ENCODE peak calls at places on chromosomes 5 and 9, in nine cellular contexts. P, L, E, Y, U, R, O, Z and G are unnamed samples.
A peak's percentile ranks its signal among the peaks of the same experiment; 100 is the strongest.

GRCh38 chr5:30539004-30539634 is 654.4 kb upstream of the CDH6 start:
- DNase-seq in P (no peak), L (peak; percentile 66), E (peak; percentile 9), Y (no peak), U (no peak), R (peak; percentile 86), O (peak; percentile 12), Z (no peak), G (no peak)

GRCh38 chr9:136644593-136645342 is 17.9 kb upstream of the EGFL7 start:
- DNase-seq in P (peak; percentile 82), L (peak; percentile 91), E (peak; percentile 73), Y (peak; percentile 96), U (no peak), R (no peak), O (peak; percentile 75), Z (no peak), G (peak; percentile 86)

GRCh38 chr9:91138760-91139159 is 223.0 kb downstream of the AUH start:
- DNase-seq in P (no peak), L (no peak), E (peak; percentile 12), Y (no peak), U (peak; percentile 83), R (no peak), O (no peak), Z (no peak), G (no peak)

GRCh38 chr5:142922223-142922952 is 152.2 kb downstream of the ARHGAP26 start:
- DNase-seq in P (peak; percentile 50), L (no peak), E (no peak), Y (no peak), U (peak; percentile 56), R (no peak), O (no peak), Z (no peak), G (peak; percentile 19)

GRCh38 chr5:60945760-60946253 is 802 bp downstream of the NDUFAF2 start:
- DNase-seq in P (peak; percentile 46), L (peak; percentile 17), E (no peak), Y (no peak), U (peak; percentile 69), R (peak; percentile 47), O (no peak), Z (no peak), G (no peak)

GRCh38 chr5:124583469-124584350 is 162.7 kb downstream of the ZNF608 start:
- DNase-seq in P (no peak), L (no peak), E (peak; percentile 51), Y (no peak), U (peak; percentile 68), R (peak; percentile 86), O (no peak), Z (peak; percentile 61), G (peak; percentile 50)

GRCh38 chr5:125612356-125613149 is 810.7 kb upstream of the GRAMD2B start:
- DNase-seq in P (no peak), L (no peak), E (no peak), Y (no peak), U (no peak), R (no peak), O (peak; percentile 16), Z (no peak), G (peak; percentile 36)

GRCh38 chr9:85713897-85714296 is 27.9 kb downstream of the AGTPBP1 start:
- DNase-seq in P (no peak), L (no peak), E (no peak), Y (no peak), U (no peak), R (no peak), O (no peak), Z (no peak), G (no peak)

GRCh38 chr5:103428411-103428871 is 134.1 kb downstream of the NUDT12 start:
- DNase-seq in P (no peak), L (peak; percentile 38), E (peak; percentile 49), Y (no peak), U (peak; percentile 92), R (peak; percentile 90), O (no peak), Z (peak; percentile 78), G (peak; percentile 74)

GRCh38 chr9:92481029-92481633 is 1.2 kb downstream of the ASPN start:
- DNase-seq in P (no peak), L (no peak), E (peak; percentile 8), Y (no peak), U (peak; percentile 52), R (no peak), O (no peak), Z (no peak), G (no peak)

GRCh38 chr5:73284985-73285384 is 112.0 kb downstream of the TMEM174 start:
- DNase-seq in P (no peak), L (no peak), E (no peak), Y (no peak), U (no peak), R (no peak), O (no peak), Z (no peak), G (no peak)

GRCh38 chr5:142080248-142080647 is 28.3 kb upstream of the NDFIP1 start:
- DNase-seq in P (no peak), L (no peak), E (no peak), Y (no peak), U (no peak), R (no peak), O (no peak), Z (no peak), G (no peak)

GRCh38 chr9:80951675-80952074 is 737.7 kb downstream of the TLE1 start:
- DNase-seq in P (no peak), L (no peak), E (no peak), Y (no peak), U (no peak), R (peak; percentile 12), O (no peak), Z (no peak), G (no peak)

GRCh38 chr5:78649816-78650561 is 1.4 kb upstream of the LHFPL2 start:
- DNase-seq in P (peak; percentile 32), L (no peak), E (no peak), Y (no peak), U (peak; percentile 83), R (peak; percentile 53), O (no peak), Z (no peak), G (no peak)

GRCh38 chr9:95750725-95751644 is 124.5 kb upstream of the ERCC6L2 start:
- DNase-seq in P (no peak), L (no peak), E (no peak), Y (no peak), U (no peak), R (no peak), O (no peak), Z (no peak), G (no peak)

GRCh38 chr5:56012281-56012963 is 17.7 kb upstream of the IL6ST start:
- DNase-seq in P (no peak), L (no peak), E (no peak), Y (no peak), U (peak; percentile 84), R (peak; percentile 54), O (no peak), Z (peak; percentile 63), G (no peak)

GRCh38 chr9:124773473-124774130 is 2.5 kb upstream of the NR6A1 start:
- DNase-seq in P (no peak), L (no peak), E (no peak), Y (no peak), U (no peak), R (no peak), O (no peak), Z (no peak), G (no peak)

GRCh38 chr5:179253730-179254129 is 91.5 kb downstream of the ADAMTS2 start:
- DNase-seq in P (no peak), L (peak; percentile 9), E (no peak), Y (peak; percentile 47), U (no peak), R (no peak), O (no peak), Z (no peak), G (no peak)

GRCh38 chr5:87268126-87268969 is 665 bp downstream of the RASA1 start:
- DNase-seq in P (peak; percentile 82), L (peak; percentile 82), E (peak; percentile 90), Y (peak; percentile 93), U (peak; percentile 56), R (peak; percentile 47), O (peak; percentile 70), Z (no peak), G (peak; percentile 94)

GRCh38 chr5:139137703-139138102 is 60.5 kb downstream of the SIL1 start:
- DNase-seq in P (peak; percentile 52), L (no peak), E (peak; percentile 44), Y (no peak), U (peak; percentile 31), R (peak; percentile 27), O (peak; percentile 30), Z (no peak), G (peak; percentile 57)

GRCh38 chr9:88808019-88808656 is 183.1 kb upstream of the S1PR3 start:
- DNase-seq in P (no peak), L (no peak), E (no peak), Y (no peak), U (peak; percentile 73), R (no peak), O (no peak), Z (no peak), G (no peak)

GRCh38 chr9:134286513-134287245 is 39.6 kb upstream of the RXRA start:
- DNase-seq in P (no peak), L (no peak), E (no peak), Y (no peak), U (peak; percentile 7), R (no peak), O (peak; percentile 9), Z (no peak), G (no peak)

GRCh38 chr9:135212961-135213360 is 125.5 kb downstream of the OLFM1 start:
- DNase-seq in P (no peak), L (no peak), E (no peak), Y (peak; percentile 39), U (no peak), R (no peak), O (no peak), Z (no peak), G (no peak)

GRCh38 chr5:37767251-37767650 is 72.6 kb downstream of the GDNF start:
- DNase-seq in P (no peak), L (no peak), E (no peak), Y (no peak), U (no peak), R (no peak), O (no peak), Z (no peak), G (no peak)

GRCh38 chr5:4945296-4945695 is 194.8 kb upstream of the ADAMTS16 start:
- DNase-seq in P (no peak), L (no peak), E (no peak), Y (no peak), U (no peak), R (no peak), O (no peak), Z (no peak), G (no peak)

GRCh38 chr9:136566899-136567298 is 21.1 kb upstream of the NOTCH1 start:
- DNase-seq in P (no peak), L (no peak), E (peak; percentile 20), Y (no peak), U (peak; percentile 25), R (no peak), O (peak; percentile 65), Z (no peak), G (no peak)

GRCh38 chr5:1785062-1785461 is 14.6 kb downstream of the MRPL36 start:
- DNase-seq in P (no peak), L (no peak), E (no peak), Y (peak; percentile 62), U (no peak), R (no peak), O (peak; percentile 3), Z (no peak), G (no peak)

GRCh38 chr5:150339165-150339564 is 18.3 kb upstream of the TCOF1 start:
- DNase-seq in P (no peak), L (no peak), E (no peak), Y (no peak), U (no peak), R (no peak), O (no peak), Z (no peak), G (no peak)